ENCODE peak calls at places on chromosome 14, in nine cellular contexts. One of them, this sample, is unnamed.
A peak's percentile ranks its signal among the peaks of the same experiment; 100 is the strongest.

GRCh38 chr14:61322011-61322798 is 826 bp downstream of the PRKCH start:
- ATAC-seq in IMR-90: no peak
- ATAC-seq in A549: peak; percentile 13
- ATAC-seq in right lobe of liver: peak; percentile 37
- ATAC-seq in HCT116: peak; percentile 54
- ATAC-seq in gastrocnemius medialis: peak; percentile 23
- ATAC-seq in HepG2: no peak
- ATAC-seq in upper lobe of left lung: peak; percentile 40
- ATAC-seq in heart left ventricle: peak; percentile 22
- ATAC-seq in this sample: peak; percentile 20

GRCh38 chr14:52951730-52952481 is 1.1 kb upstream of the FERMT2 start:
- ATAC-seq in IMR-90: peak; percentile 25
- ATAC-seq in A549: peak; percentile 80
- ATAC-seq in right lobe of liver: peak; percentile 51
- ATAC-seq in HCT116: peak; percentile 57
- ATAC-seq in gastrocnemius medialis: peak; percentile 66
- ATAC-seq in HepG2: peak; percentile 62
- ATAC-seq in upper lobe of left lung: peak; percentile 56
- ATAC-seq in heart left ventricle: peak; percentile 27
- ATAC-seq in this sample: peak; percentile 49

GRCh38 chr14:87877877-87878276 is 115.1 kb downstream of the GALC start:
- ATAC-seq in IMR-90: no peak
- ATAC-seq in A549: no peak
- ATAC-seq in right lobe of liver: no peak
- ATAC-seq in HCT116: no peak
- ATAC-seq in gastrocnemius medialis: no peak
- ATAC-seq in HepG2: no peak
- ATAC-seq in upper lobe of left lung: no peak
- ATAC-seq in heart left ventricle: no peak
- ATAC-seq in this sample: no peak

GRCh38 chr14:38116895-38117294 is 90.8 kb upstream of the SSTR1 start:
- ATAC-seq in IMR-90: no peak
- ATAC-seq in A549: no peak
- ATAC-seq in right lobe of liver: no peak
- ATAC-seq in HCT116: no peak
- ATAC-seq in gastrocnemius medialis: no peak
- ATAC-seq in HepG2: no peak
- ATAC-seq in upper lobe of left lung: no peak
- ATAC-seq in heart left ventricle: no peak
- ATAC-seq in this sample: no peak

GRCh38 chr14:28057286-28058011 is 709.1 kb upstream of the FOXG1 start:
- ATAC-seq in IMR-90: no peak
- ATAC-seq in A549: no peak
- ATAC-seq in right lobe of liver: peak; percentile 92
- ATAC-seq in HCT116: no peak
- ATAC-seq in gastrocnemius medialis: no peak
- ATAC-seq in HepG2: peak; percentile 55
- ATAC-seq in upper lobe of left lung: peak; percentile 36
- ATAC-seq in heart left ventricle: no peak
- ATAC-seq in this sample: no peak

GRCh38 chr14:72439707-72440106 is 454.2 kb downstream of the DPF3 start:
- ATAC-seq in IMR-90: no peak
- ATAC-seq in A549: no peak
- ATAC-seq in right lobe of liver: no peak
- ATAC-seq in HCT116: no peak
- ATAC-seq in gastrocnemius medialis: no peak
- ATAC-seq in HepG2: no peak
- ATAC-seq in upper lobe of left lung: no peak
- ATAC-seq in heart left ventricle: no peak
- ATAC-seq in this sample: no peak

GRCh38 chr14:70887207-70888150 is 19.8 kb upstream of the PCNX1 start:
- ATAC-seq in IMR-90: peak; percentile 82
- ATAC-seq in A549: no peak
- ATAC-seq in right lobe of liver: peak; percentile 32
- ATAC-seq in HCT116: no peak
- ATAC-seq in gastrocnemius medialis: no peak
- ATAC-seq in HepG2: no peak
- ATAC-seq in upper lobe of left lung: peak; percentile 75
- ATAC-seq in heart left ventricle: peak; percentile 43
- ATAC-seq in this sample: peak; percentile 70

GRCh38 chr14:75267141-75267601 is 11.5 kb upstream of the FOS start:
- ATAC-seq in IMR-90: peak; percentile 99
- ATAC-seq in A549: peak; percentile 38
- ATAC-seq in right lobe of liver: no peak
- ATAC-seq in HCT116: no peak
- ATAC-seq in gastrocnemius medialis: peak; percentile 42
- ATAC-seq in HepG2: peak; percentile 34
- ATAC-seq in upper lobe of left lung: peak; percentile 86
- ATAC-seq in heart left ventricle: no peak
- ATAC-seq in this sample: peak; percentile 73

GRCh38 chr14:23319746-23320583 is 1.3 kb upstream of the PABPN1 start:
- ATAC-seq in IMR-90: no peak
- ATAC-seq in A549: no peak
- ATAC-seq in right lobe of liver: no peak
- ATAC-seq in HCT116: no peak
- ATAC-seq in gastrocnemius medialis: no peak
- ATAC-seq in HepG2: no peak
- ATAC-seq in upper lobe of left lung: no peak
- ATAC-seq in heart left ventricle: no peak
- ATAC-seq in this sample: no peak

GRCh38 chr14:23322568-23323517 is 1.6 kb downstream of the PABPN1 start:
- ATAC-seq in IMR-90: no peak
- ATAC-seq in A549: no peak
- ATAC-seq in right lobe of liver: no peak
- ATAC-seq in HCT116: no peak
- ATAC-seq in gastrocnemius medialis: no peak
- ATAC-seq in HepG2: no peak
- ATAC-seq in upper lobe of left lung: no peak
- ATAC-seq in heart left ventricle: no peak
- ATAC-seq in this sample: no peak

GRCh38 chr14:23321572-23322547 is 603 bp downstream of the PABPN1 start:
- ATAC-seq in IMR-90: peak; percentile 55
- ATAC-seq in A549: peak; percentile 43
- ATAC-seq in right lobe of liver: peak; percentile 45
- ATAC-seq in HCT116: peak; percentile 22
- ATAC-seq in gastrocnemius medialis: peak; percentile 26
- ATAC-seq in HepG2: peak; percentile 19
- ATAC-seq in upper lobe of left lung: peak; percentile 59
- ATAC-seq in heart left ventricle: peak; percentile 17
- ATAC-seq in this sample: peak; percentile 2

GRCh38 chr14:23323838-23324454 is 2.7 kb downstream of the PABPN1 start:
- ATAC-seq in IMR-90: no peak
- ATAC-seq in A549: no peak
- ATAC-seq in right lobe of liver: no peak
- ATAC-seq in HCT116: no peak
- ATAC-seq in gastrocnemius medialis: no peak
- ATAC-seq in HepG2: no peak
- ATAC-seq in upper lobe of left lung: no peak
- ATAC-seq in heart left ventricle: no peak
- ATAC-seq in this sample: no peak

GRCh38 chr14:23320584-23321571 is at the start of gene PABPN1:
- ATAC-seq in IMR-90: peak; percentile 90
- ATAC-seq in A549: peak; percentile 96
- ATAC-seq in right lobe of liver: peak; percentile 93
- ATAC-seq in HCT116: peak; percentile 91
- ATAC-seq in gastrocnemius medialis: peak; percentile 92
- ATAC-seq in HepG2: peak; percentile 94
- ATAC-seq in upper lobe of left lung: peak; percentile 96
- ATAC-seq in heart left ventricle: peak; percentile 95
- ATAC-seq in this sample: peak; percentile 95
- TF ChIP-seq POLR2A in IMR-90: no peak
- TF ChIP-seq POLR2A in A549: no peak
- TF ChIP-seq POLR2A in right lobe of liver: peak; percentile 72
- TF ChIP-seq POLR2A in HCT116: no peak
- TF ChIP-seq POLR2A in gastrocnemius medialis: peak; percentile 86
- TF ChIP-seq POLR2A in HepG2: no peak
- TF ChIP-seq POLR2A in upper lobe of left lung: peak; percentile 60
- TF ChIP-seq POLR2A in heart left ventricle: no peak
- TF ChIP-seq POLR2A in this sample: peak; percentile 64

DNA sequence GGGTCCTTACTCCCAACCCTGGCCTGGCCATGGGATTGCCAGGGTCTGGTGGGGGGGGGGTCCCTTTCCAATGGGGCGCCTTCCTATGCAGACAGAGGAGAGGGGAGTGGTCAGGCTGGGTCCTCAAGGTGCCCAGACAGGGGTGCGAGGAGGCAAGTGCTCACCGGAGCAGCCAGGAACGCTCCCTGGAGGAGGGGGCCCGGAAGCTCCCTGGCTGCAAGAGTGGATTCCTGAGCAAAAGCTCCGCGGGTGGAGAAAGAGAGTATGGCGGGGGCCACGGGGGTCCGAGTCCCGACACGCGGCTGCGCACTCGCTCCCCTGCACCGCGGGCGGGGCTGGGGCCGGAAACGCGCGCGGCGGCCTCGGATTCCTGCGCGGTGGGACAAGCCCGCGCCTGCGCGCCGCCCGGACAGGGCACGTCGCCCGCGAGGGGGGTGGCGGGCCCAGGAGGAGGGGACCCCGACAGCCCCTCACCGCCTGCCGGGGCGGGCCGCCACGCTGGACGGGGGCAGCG is 27.7 kb upstream of the GPR132 start:
- ATAC-seq in IMR-90: peak; percentile 65
- ATAC-seq in A549: peak; percentile 1
- ATAC-seq in right lobe of liver: peak; percentile 17
- ATAC-seq in HCT116: peak; percentile 34
- ATAC-seq in gastrocnemius medialis: no peak
- ATAC-seq in HepG2: no peak
- ATAC-seq in upper lobe of left lung: peak; percentile 54
- ATAC-seq in heart left ventricle: peak; percentile 16
- ATAC-seq in this sample: peak; percentile 68
- H3K4me3 ChIP-seq in IMR-90: peak overlapping the region; percentile 90
- H3K4me3 ChIP-seq in A549: peak overlapping the region; percentile 92
- H3K4me3 ChIP-seq in right lobe of liver: peak overlapping the region; percentile 48
- H3K4me3 ChIP-seq in HCT116: peak overlapping the region; percentile 87
- H3K4me3 ChIP-seq in gastrocnemius medialis: peak overlapping the region; percentile 56
- H3K4me3 ChIP-seq in HepG2: no peak overlapping the region
- H3K4me3 ChIP-seq in upper lobe of left lung: peak overlapping the region; percentile 1
- H3K4me3 ChIP-seq in heart left ventricle: peak overlapping the region; percentile 78
- H3K4me3 ChIP-seq in this sample: peak overlapping the region; percentile 87

GRCh38 chr14:58196198-58196597 is 3.8 kb upstream of the ACTR10 start:
- ATAC-seq in IMR-90: no peak
- ATAC-seq in A549: no peak
- ATAC-seq in right lobe of liver: no peak
- ATAC-seq in HCT116: no peak
- ATAC-seq in gastrocnemius medialis: no peak
- ATAC-seq in HepG2: no peak
- ATAC-seq in upper lobe of left lung: no peak
- ATAC-seq in heart left ventricle: no peak
- ATAC-seq in this sample: no peak

GRCh38 chr14:58200480-58200841 is 512 bp downstream of the ACTR10 start:
- ATAC-seq in IMR-90: peak; percentile 15
- ATAC-seq in A549: peak; percentile 44
- ATAC-seq in right lobe of liver: peak; percentile 7
- ATAC-seq in HCT116: no peak
- ATAC-seq in gastrocnemius medialis: peak; percentile 10
- ATAC-seq in HepG2: peak; percentile 17
- ATAC-seq in upper lobe of left lung: peak; percentile 37
- ATAC-seq in heart left ventricle: peak; percentile 37
- ATAC-seq in this sample: no peak

GRCh38 chr14:58198086-58198485 is 1.9 kb upstream of the ACTR10 start:
- ATAC-seq in IMR-90: no peak
- ATAC-seq in A549: no peak
- ATAC-seq in right lobe of liver: no peak
- ATAC-seq in HCT116: no peak
- ATAC-seq in gastrocnemius medialis: no peak
- ATAC-seq in HepG2: no peak
- ATAC-seq in upper lobe of left lung: no peak
- ATAC-seq in heart left ventricle: no peak
- ATAC-seq in this sample: no peak

GRCh38 chr14:58199726-58200479 is at the start of gene ACTR10:
- ATAC-seq in IMR-90: peak; percentile 97
- ATAC-seq in A549: peak; percentile 95
- ATAC-seq in right lobe of liver: peak; percentile 97
- ATAC-seq in HCT116: peak; percentile 96
- ATAC-seq in gastrocnemius medialis: peak; percentile 96
- ATAC-seq in HepG2: peak; percentile 98
- ATAC-seq in upper lobe of left lung: peak; percentile 98
- ATAC-seq in heart left ventricle: peak; percentile 99
- ATAC-seq in this sample: peak; percentile 96
- TF ChIP-seq POLR2A in IMR-90: peak; percentile 88
- TF ChIP-seq POLR2A in A549: peak; percentile 84
- TF ChIP-seq POLR2A in right lobe of liver: peak; percentile 47
- TF ChIP-seq POLR2A in HCT116: peak; percentile 61
- TF ChIP-seq POLR2A in gastrocnemius medialis: peak; percentile 54
- TF ChIP-seq POLR2A in HepG2: peak; percentile 76
- TF ChIP-seq POLR2A in upper lobe of left lung: peak; percentile 68
- TF ChIP-seq POLR2A in heart left ventricle: no peak
- TF ChIP-seq POLR2A in this sample: peak; percentile 43

DNA sequence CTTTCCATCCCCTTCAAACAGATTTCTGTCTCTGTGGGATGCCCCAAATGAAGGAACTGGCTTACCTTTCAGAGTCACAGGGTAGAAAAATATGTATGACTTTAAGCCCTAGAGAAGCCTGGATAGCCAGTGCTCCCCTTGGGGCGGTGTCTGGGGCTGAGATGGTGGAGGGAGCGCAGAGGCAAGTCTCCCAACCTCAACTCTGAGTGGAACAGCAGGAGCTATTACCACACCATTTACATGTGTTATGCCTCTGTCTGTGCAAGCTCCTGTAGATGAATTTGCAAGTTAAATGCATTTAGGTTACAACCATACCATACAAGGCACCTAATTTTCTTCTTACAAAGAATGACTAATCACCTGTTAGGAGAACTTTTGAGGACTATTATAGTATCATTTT is 50.4 kb upstream of the CLMN start:
- ATAC-seq in IMR-90: no peak
- ATAC-seq in A549: no peak
- ATAC-seq in right lobe of liver: no peak
- ATAC-seq in HCT116: no peak
- ATAC-seq in gastrocnemius medialis: no peak
- ATAC-seq in HepG2: no peak
- ATAC-seq in upper lobe of left lung: no peak
- ATAC-seq in heart left ventricle: no peak
- ATAC-seq in this sample: no peak
- H3K4me3 ChIP-seq in IMR-90: no peak overlapping the region
- H3K4me3 ChIP-seq in A549: no peak overlapping the region
- H3K4me3 ChIP-seq in right lobe of liver: no peak overlapping the region
- H3K4me3 ChIP-seq in HCT116: no peak overlapping the region
- H3K4me3 ChIP-seq in gastrocnemius medialis: no peak overlapping the region
- H3K4me3 ChIP-seq in HepG2: no peak overlapping the region
- H3K4me3 ChIP-seq in upper lobe of left lung: no peak overlapping the region
- H3K4me3 ChIP-seq in heart left ventricle: no peak overlapping the region
- H3K4me3 ChIP-seq in this sample: no peak overlapping the region

This sample was measured in gastroesophageal sphincter.